ENCODE peak calls at places on chromosomes 12 and 14, in five cellular contexts. S is cardiac muscle cell; U is left ventricle myocardium inferior; R is BE2C; B is CD8-positive, alpha-beta T cell. H is an unnamed sample.

GRCh38 chr12:6778212-6778570 is 5.9 kb downstream of the LAG3 start:
- DNase-seq in U (peak; percentile 43), S (no peak), R (peak; percentile 63), B (no peak), H (no peak)

GRCh38 chr14:42057176-42057575 is 450.5 kb downstream of the LRFN5 start:
- DNase-seq in B (no peak), R (no peak), S (no peak), U (no peak), H (no peak)

GRCh38 chr14:66076166-66076565 is 410.0 kb upstream of the CCDC196 start:
- DNase-seq in S (no peak), B (no peak), U (no peak), R (no peak), H (no peak)

GRCh38 chr12:79307340-79307739 is 383.4 kb downstream of the PAWR start:
- DNase-seq in R (no peak), S (no peak), U (no peak), B (no peak), H (no peak)

GRCh38 chr12:105076098-105076497 is 8.2 kb downstream of the ALDH1L2 start:
- DNase-seq in S (no peak), U (no peak), B (no peak), R (no peak), H (no peak)

GRCh38 chr14:53265025-53265424 is 111.9 kb upstream of the DDHD1 start:
- DNase-seq in U (no peak), B (no peak), R (no peak), S (no peak), H (no peak)

GRCh38 chr12:13465641-13466040 is 269.1 kb downstream of the EMP1 start:
- DNase-seq in R (no peak), U (peak; percentile 49), B (no peak), S (no peak), H (no peak)

GRCh38 chr12:19388131-19388549 is 51.2 kb upstream of the AEBP2 start:
- DNase-seq in B (no peak), U (no peak), R (no peak), S (no peak), H (no peak)

GRCh38 chr14:35388656-35389314 is 15.8 kb downstream of the NFKBIA start:
- DNase-seq in U (peak; percentile 5), S (no peak), R (no peak), B (no peak), H (no peak)

GRCh38 chr12:23921099-23921846 is 28.2 kb downstream of the SOX5 start:
- DNase-seq in S (no peak), B (no peak), U (no peak), R (no peak), H (no peak)

GRCh38 chr12:47744005-47744651 is 14.6 kb downstream of the RAPGEF3 start:
- DNase-seq in U (no peak), B (peak; percentile 69), S (no peak), R (no peak), H (peak; percentile 92)

GRCh38 chr12:32533971-32534590 is 134.7 kb downstream of the FGD4 start:
- DNase-seq in B (no peak), S (peak; percentile 67), U (peak; percentile 31), R (peak; percentile 35), H (peak; percentile 79)

GRCh38 chr14:77601846-77602609 is 14.4 kb downstream of the SPTLC2 start:
- DNase-seq in U (no peak), R (no peak), S (no peak), B (no peak), H (no peak)

GRCh38 chr12:9741726-9742125 is 8.8 kb upstream of the CLECL1 start:
- DNase-seq in B (peak; percentile 67), U (no peak), R (no peak), S (no peak), H (no peak)

GRCh38 chr12:113214938-113215400 is 6.3 kb upstream of the TPCN1 start:
- DNase-seq in S (no peak), B (no peak), U (peak; percentile 67), R (no peak), H (no peak)

GRCh38 chr12:25529738-25530137 is 23.3 kb downstream of the LMNTD1 start:
- DNase-seq in B (no peak), U (no peak), R (no peak), S (no peak), H (no peak)

GRCh38 chr14:104250175-104250574 is 111.8 kb downstream of the KIF26A start:
- DNase-seq in U (no peak), S (no peak), R (peak; percentile 7), B (no peak), H (peak; percentile 22)
- H3K9me3 ChIP-seq in U (peaks cover 14% of the 10 kb centered on the region), S (no peaks in the 10 kb centered on the region), R (peaks cover 7% of the 10 kb centered on the region), B (no peaks in the 10 kb centered on the region), H (peaks cover 5% of the 10 kb centered on the region)

GRCh38 chr12:53950789-53951576 is 3.7 kb upstream of the HOXC12 start:
- DNase-seq in S (no peak), U (no peak), B (no peak), R (no peak), H (no peak)
- H3K9me3 ChIP-seq in S (no peaks in the 10 kb centered on the region), U (no peaks in the 10 kb centered on the region), B (no peaks in the 10 kb centered on the region), R (no peaks in the 10 kb centered on the region), H (no peaks in the 10 kb centered on the region)

GRCh38 chr12:133080619-133081407 is at the start of gene ZNF140:
- DNase-seq in U (peak; percentile 96), B (peak; percentile 94), S (peak; percentile 99), R (peak; percentile 96), H (peak; percentile 96)
- H3K9me3 ChIP-seq in U (peaks cover 83% of the 10 kb centered on the region), B (peaks cover 53% of the 10 kb centered on the region), S (no peaks in the 10 kb centered on the region), R (peaks cover 5% of the 10 kb centered on the region), H (peaks cover 81% of the 10 kb centered on the region)

GRCh38 chr14:106372870-106373657 is 846.7 kb downstream of the TMEM121 start:
- DNase-seq in U (peak; percentile 21), S (no peak), B (peak; percentile 79), R (peak; percentile 79), H (peak; percentile 75)
- H3K9me3 ChIP-seq in U (no peaks in the 10 kb centered on the region), S (no peaks in the 10 kb centered on the region), B (no peaks in the 10 kb centered on the region), R (no peaks in the 10 kb centered on the region), H (no peaks in the 10 kb centered on the region)

GRCh38 chr12:45974883-45975282 is 15.5 kb downstream of the SCAF11 start:
- DNase-seq in R (no peak), U (no peak), B (no peak), S (no peak), H (no peak)

GRCh38 chr12:45969084-45969483 is 21.3 kb downstream of the SCAF11 start:
- DNase-seq in S (no peak), B (no peak), R (no peak), U (no peak), H (no peak)

GRCh38 chr12:45975506-45975905 is 14.9 kb downstream of the SCAF11 start:
- DNase-seq in B (no peak), R (no peak), S (peak; percentile 10), U (no peak), H (no peak)

GRCh38 chr12:45974171-45974719 is 16.1 kb downstream of the SCAF11 start:
- DNase-seq in U (no peak), B (no peak), S (no peak), R (no peak), H (no peak)

GRCh38 chr12:45973526-45973925 is 16.8 kb downstream of the SCAF11 start:
- DNase-seq in U (no peak), R (no peak), B (no peak), S (no peak), H (no peak)
- H3K9me3 ChIP-seq in U (no peaks in the 10 kb centered on the region), R (no peaks in the 10 kb centered on the region), B (no peaks in the 10 kb centered on the region), S (no peaks in the 10 kb centered on the region), H (no peaks in the 10 kb centered on the region)

GRCh38 chr14:106620368-106620767 is 1094.0 kb downstream of the TMEM121 start:
- DNase-seq in B (no peak), S (no peak), U (no peak), R (no peak), H (no peak)
- H3K9me3 ChIP-seq in B (no peaks in the 10 kb centered on the region), S (no peaks in the 10 kb centered on the region), U (no peaks in the 10 kb centered on the region), R (no peaks in the 10 kb centered on the region), H (no peaks in the 10 kb centered on the region)

DNA sequence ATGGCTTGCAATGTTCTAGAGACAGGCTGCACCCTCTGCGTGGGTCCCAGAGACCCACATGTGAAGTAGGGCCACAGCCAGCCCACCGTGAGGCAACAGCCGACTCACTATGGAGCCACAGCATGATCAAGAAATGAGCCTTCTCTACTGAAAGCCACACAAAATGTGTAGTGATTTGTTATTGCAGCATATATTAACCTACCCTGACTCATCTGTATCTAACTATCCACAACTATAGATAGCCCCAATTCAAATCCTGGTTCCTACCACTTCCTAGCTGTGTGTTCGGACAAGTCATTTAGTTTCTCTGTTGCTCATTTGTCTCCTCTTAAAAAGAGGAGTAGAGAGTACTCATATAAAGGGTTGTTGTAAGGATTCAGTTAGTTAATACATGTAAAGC is 1152.3 kb downstream of the BCL11B start:
- DNase-seq in B (no peak), S (no peak), U (no peak), R (no peak), H (no peak)
- H3K9me3 ChIP-seq in B (no peaks in the 10 kb centered on the region), S (no peaks in the 10 kb centered on the region), U (peaks cover 14% of the 10 kb centered on the region), R (no peaks in the 10 kb centered on the region), H (no peaks in the 10 kb centered on the region)

H was measured in mucosa of descending colon.